ENCODE peak calls at places on chromosomes 11 and 22, in four cellular contexts. N, S, V and C are unnamed samples.

GRCh38 chr11:44404736-44405395 is 94.9 kb upstream of the ALX4 start:
- DNase-seq in N (no peak), S (no peak), V (no peak), C (no peak)

GRCh38 chr11:34970033-34970432 is 53.6 kb downstream of the PDHX start:
- DNase-seq in N (no peak), S (no peak), V (no peak), C (no peak)

GRCh38 chr11:2535673-2536439 is 91.0 kb downstream of the KCNQ1 start:
- DNase-seq in N (no peak), S (no peak), V (no peak), C (no peak)

GRCh38 chr22:37639070-37639760 is at the start of gene SH3BP1:
- DNase-seq in N (peak), S (peak), V (peak), C (no peak)

GRCh38 chr11:31375866-31376265 is 6.2 kb downstream of the DNAJC24 start:
- DNase-seq in N (no peak), S (no peak), V (no peak), C (no peak)

GRCh38 chr11:130315354-130315970 is 745 bp upstream of the ZBTB44 start:
- DNase-seq in N (no peak), S (no peak), V (peak), C (no peak)

GRCh38 chr11:112734207-112734606 is 227.0 kb upstream of the NCAM1 start:
- DNase-seq in N (peak), S (peak), V (no peak), C (no peak)

GRCh38 chr11:16612801-16613400 is 125.5 kb upstream of the C11orf58 start:
- DNase-seq in N (peak), S (peak), V (no peak), C (no peak)

GRCh38 chr11:3056296-3057068 is 741 bp downstream of the CARS1 start:
- DNase-seq in N (peak), S (peak), V (peak), C (peak)

GRCh38 chr22:17897864-17898263 is 123.6 kb upstream of the BID start:
- DNase-seq in N (no peak), S (no peak), V (no peak), C (peak)

GRCh38 chr11:36426226-36426848 is 83.7 kb downstream of the TRAF6 start:
- DNase-seq in N (no peak), S (peak), V (no peak), C (peak)

GRCh38 chr11:2077061-2077802 is 62.0 kb downstream of the IGF2 start:
- DNase-seq in N (peak), S (peak), V (no peak), C (no peak)

GRCh38 chr11:33970984-33971466 is 79.1 kb upstream of the LMO2 start:
- DNase-seq in N (peak), S (peak), V (peak), C (peak)

GRCh38 chr11:80593981-80594380 is 1153.2 kb upstream of the TENM4 start:
- DNase-seq in N (peak), S (no peak), V (no peak), C (no peak)

GRCh38 chr11:394034-394857 is at the start of gene PKP3:
- DNase-seq in N (peak), S (peak), V (no peak), C (peak)

GRCh38 chr11:90197377-90197776 is 25.5 kb downstream of the CHORDC1 start:
- DNase-seq in N (no peak), S (no peak), V (no peak), C (no peak)